ENCODE peak calls at places on chromosomes 4 and X, in four cellular contexts. L is HepG2, T is K562, R is GM12878. P is an unnamed sample.

GRCh38 chrX:43679778-43680177 is 23.7 kb downstream of the MAOA start:
- DNase-seq in L (no peak), T (no peak), R (no peak), P (no peak)

GRCh38 chr4:125741825-125742452 is 427.2 kb downstream of the FAT4 start:
- DNase-seq in L (peak; percentile 1), T (peak; percentile 11), R (no peak), P (peak; percentile 21)

GRCh38 chr4:186722856-186723206 is 825 bp downstream of the FAT1 start:
- DNase-seq in L (no peak), T (no peak), R (no peak), P (no peak)

GRCh38 chr4:10075953-10076391 is 40.6 kb downstream of the WDR1 start:
- DNase-seq in L (no peak), T (peak; percentile 19), R (no peak), P (no peak)

GRCh38 chr4:70713453-70714026 is 8.2 kb upstream of the RUFY3 start:
- DNase-seq in L (no peak), T (no peak), R (peak; percentile 47), P (no peak)

GRCh38 chrX:19990225-19990518 is 689 bp downstream of the BCLAF3 start:
- DNase-seq in L (no peak), T (no peak), R (no peak), P (no peak)

GRCh38 chr4:55396305-55397023 is 707 bp downstream of the TMEM165 start:
- DNase-seq in L (peak; percentile 31), T (peak; percentile 56), R (no peak), P (peak; percentile 47)

GRCh38 chrX:136166221-136166855 is 19.0 kb downstream of the FHL1 start:
- DNase-seq in L (no peak), T (no peak), R (no peak), P (peak; percentile 23)

GRCh38 chr4:182369211-182369610 is 126.0 kb downstream of the TENM3 start:
- DNase-seq in L (no peak), T (no peak), R (no peak), P (no peak)

GRCh38 chr4:77699731-77700210 is 94.2 kb downstream of the CXCL13 start:
- DNase-seq in L (peak; percentile 74), T (no peak), R (no peak), P (peak; percentile 21)

GRCh38 chr4:5378002-5378401 is 326.7 kb downstream of the STK32B start:
- DNase-seq in L (peak; percentile 34), T (peak; percentile 49), R (no peak), P (peak; percentile 19)

GRCh38 chrX:150074175-150074574 is 135.9 kb upstream of the EOLA2 start:
- DNase-seq in L (no peak), T (no peak), R (no peak), P (no peak)

GRCh38 chr4:92090887-92091286 is 212.9 kb upstream of the GRID2 start:
- DNase-seq in L (no peak), T (no peak), R (no peak), P (no peak)

GRCh38 chrX:12548746-12549145 is 242.5 kb upstream of the PRPS2 start:
- DNase-seq in L (no peak), T (no peak), R (no peak), P (peak; percentile 17)

GRCh38 chr4:85565761-85566480 is 91.0 kb downstream of the ARHGAP24 start:
- DNase-seq in L (no peak), T (no peak), R (peak; percentile 32), P (no peak)

GRCh38 chr4:96295143-96295763 is 455.4 kb downstream of the PDHA2 start:
- DNase-seq in L (no peak), T (no peak), R (no peak), P (no peak)

GRCh38 chr4:5921074-5921473 is 28.2 kb upstream of the CRMP1 start:
- DNase-seq in L (no peak), T (no peak), R (no peak), P (no peak)

GRCh38 chr4:53441564-53441963 is 64.1 kb downstream of the FIP1L1 start:
- DNase-seq in L (no peak), T (no peak), R (no peak), P (no peak)

GRCh38 chrX:136630881-136631280 is 17.1 kb upstream of the CD40LG start:
- DNase-seq in L (no peak), T (no peak), R (no peak), P (no peak)

GRCh38 chrX:153381684-153382532 is 19.2 kb downstream of the PNMA6E start:
- DNase-seq in L (peak; percentile 59), T (peak; percentile 63), R (no peak), P (peak; percentile 49)

DNA sequence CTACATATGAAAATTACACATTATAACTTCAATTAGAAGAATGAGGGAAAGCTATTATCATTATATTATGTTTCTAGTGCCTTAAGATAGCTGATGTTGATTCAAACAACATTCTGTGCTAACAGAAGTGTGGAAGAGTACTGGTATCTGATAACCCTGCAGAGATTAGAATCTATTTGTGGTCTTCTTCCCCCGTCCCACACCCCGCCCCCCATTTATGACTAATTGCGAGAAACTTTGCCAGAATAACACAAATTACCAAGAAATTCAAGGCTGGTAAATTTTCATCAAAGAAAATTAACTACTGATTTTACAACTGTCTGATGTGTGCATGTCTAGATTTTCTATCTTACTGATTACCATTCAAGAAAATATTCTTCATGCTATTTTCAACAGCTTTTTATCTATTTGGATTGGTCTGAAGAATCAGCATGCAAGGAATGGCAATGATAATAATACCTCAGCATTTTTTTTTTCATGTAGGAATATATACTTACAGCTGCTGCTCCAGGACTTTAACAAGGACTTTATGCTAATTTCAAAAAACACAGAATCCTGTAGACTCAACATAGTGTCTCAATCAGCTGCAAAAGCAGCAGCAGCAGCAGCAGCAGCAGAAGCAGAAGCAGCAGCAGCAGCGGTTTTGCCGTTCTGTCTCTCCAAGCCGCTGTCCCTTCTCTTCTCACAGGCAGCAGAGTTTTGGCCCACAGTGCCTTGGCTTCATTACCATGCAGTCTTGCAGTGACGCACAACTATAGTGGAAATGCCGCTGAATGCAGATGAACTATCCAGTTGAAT is 126.7 kb downstream of the FRYL start:
- DNase-seq in L (no peak), T (no peak), R (no peak), P (peak; percentile 9)
- TF ChIP-seq SP1 in L (no peak), T (no peak), R (no peak), P (no peak)

DNA sequence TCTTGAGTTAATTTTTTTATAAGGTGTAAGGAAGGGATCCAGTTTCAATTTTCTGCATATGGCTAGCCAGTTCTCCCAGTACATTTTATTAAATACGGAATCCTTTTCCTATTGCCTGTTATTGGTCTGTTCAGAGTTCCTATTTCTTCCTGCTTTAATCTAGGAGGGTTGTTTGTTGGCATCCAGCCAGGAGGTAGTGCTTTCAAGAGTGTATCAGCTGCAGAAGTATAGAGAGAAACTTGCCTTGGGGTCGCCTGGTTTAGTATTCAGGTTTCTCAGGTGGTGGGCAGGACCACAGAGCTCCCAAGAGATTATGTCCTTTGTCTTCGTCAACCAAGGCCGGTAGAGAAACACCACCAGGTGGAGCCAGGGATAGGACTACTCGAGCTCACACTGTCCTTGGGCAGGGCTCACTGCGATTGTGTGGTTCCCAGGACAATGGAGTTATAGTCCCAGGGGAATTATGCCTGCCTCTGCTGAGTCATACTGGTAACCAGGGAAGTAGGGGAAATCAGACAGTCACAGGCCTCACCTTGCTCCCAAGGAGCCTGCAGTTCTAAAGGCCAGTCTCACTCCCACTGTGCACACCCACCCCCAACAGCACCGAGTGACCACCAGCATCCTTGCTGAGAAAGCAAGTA is 168.1 kb downstream of the VSIG4 start:
- DNase-seq in L (peak; percentile 41), T (peak; percentile 29), R (peak; percentile 50), P (no peak)
- TF ChIP-seq TARDBP in L (no peak), T (no peak), R (no peak), P (no peak)

DNA sequence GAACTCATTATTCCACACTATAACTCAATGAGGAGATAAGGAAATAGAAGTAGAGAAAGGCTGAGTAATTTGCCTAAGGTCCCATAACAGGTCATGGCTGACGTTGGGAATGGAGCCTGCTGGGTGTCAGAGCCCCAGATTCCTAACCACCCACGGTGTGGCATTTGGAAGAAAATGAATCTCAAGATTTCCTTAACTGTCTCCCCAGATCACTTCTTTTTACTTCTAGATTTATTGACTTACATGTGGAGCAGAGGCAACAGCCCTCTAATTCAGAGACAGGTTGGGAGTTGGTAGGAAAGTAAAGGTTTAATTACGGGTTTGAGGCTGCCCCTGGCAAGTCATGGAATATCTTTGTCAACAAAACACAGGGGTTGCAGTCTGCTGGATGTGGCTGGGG is 134.0 kb downstream of the ARHGAP10 start:
- DNase-seq in L (no peak), T (no peak), R (no peak), P (no peak)
- TF ChIP-seq SP1 in L (no peak), T (no peak), R (no peak), P (no peak)

DNA sequence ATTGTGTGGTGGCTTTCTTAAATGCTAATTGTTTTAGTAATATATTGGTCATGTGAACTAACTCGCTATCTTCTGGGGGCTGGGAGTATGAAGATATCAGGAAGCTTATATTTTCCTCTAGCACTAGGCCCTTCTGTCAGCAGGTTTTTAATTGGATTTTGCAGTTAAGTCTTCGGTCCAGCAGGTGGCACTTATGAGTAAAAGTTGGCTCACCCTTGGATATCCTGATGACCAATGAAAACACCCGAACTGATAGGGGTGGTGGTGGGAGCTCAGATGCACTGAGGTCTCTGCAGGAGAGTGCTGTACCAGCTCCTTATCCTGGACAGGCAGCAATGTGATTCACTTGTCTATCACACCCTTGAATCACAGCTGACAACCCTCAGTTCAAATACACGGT is 1365.8 kb upstream of the DIAPH2 start:
- DNase-seq in L (peak; percentile 4), T (peak; percentile 5), R (no peak), P (peak; percentile 38)
- TF ChIP-seq TARDBP in L (no peak), T (no peak), R (no peak), P (no peak)

GRCh38 chr4:180789929-180790328 is 1453.3 kb upstream of the TENM3 start:
- DNase-seq in L (no peak), T (no peak), R (no peak), P (no peak)

GRCh38 chr4:180798016-180798574 is 1445.1 kb upstream of the TENM3 start:
- DNase-seq in L (no peak), T (no peak), R (no peak), P (no peak)

GRCh38 chr4:180799798-180800197 is 1443.4 kb upstream of the TENM3 start:
- DNase-seq in L (no peak), T (no peak), R (no peak), P (no peak)

GRCh38 chr4:180790471-180790870 is 1452.7 kb upstream of the TENM3 start:
- DNase-seq in L (no peak), T (no peak), R (no peak), P (no peak)

GRCh38 chr4:180794352-180794751 is 1448.8 kb upstream of the TENM3 start:
- DNase-seq in L (no peak), T (no peak), R (no peak), P (no peak)
- TF ChIP-seq SP1 in L (no peak), T (no peak), R (no peak), P (no peak)

GRCh38 chr4:105845559-105845958 is 49.7 kb upstream of the NPNT start:
- DNase-seq in L (no peak), T (no peak), R (no peak), P (no peak)

GRCh38 chr4:105838082-105838481 is 57.2 kb upstream of the NPNT start:
- DNase-seq in L (peak; percentile 3), T (no peak), R (no peak), P (no peak)

GRCh38 chr4:105840426-105841174 is 54.7 kb upstream of the NPNT start:
- DNase-seq in L (no peak), T (no peak), R (no peak), P (no peak)

DNA sequence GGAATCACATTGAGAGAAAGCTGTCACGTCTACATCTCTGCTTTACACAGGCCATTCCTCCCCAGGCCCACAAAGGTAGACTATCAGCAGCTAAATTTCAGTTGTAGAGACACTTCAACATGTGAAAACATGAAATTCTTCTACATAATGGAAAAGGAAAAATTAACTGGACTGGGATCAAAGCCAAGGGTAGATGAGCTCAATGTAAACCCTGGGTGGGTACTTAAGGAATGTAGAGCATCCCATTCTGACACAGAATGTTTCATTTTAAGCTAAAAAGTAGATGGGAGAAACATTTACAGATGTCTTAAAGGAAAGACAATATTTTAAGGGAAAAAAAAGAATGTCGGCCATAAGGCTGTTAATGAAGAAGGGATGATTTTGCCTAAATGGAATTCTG is 51.3 kb upstream of the NPNT start:
- DNase-seq in L (no peak), T (no peak), R (no peak), P (no peak)
- TF ChIP-seq TARDBP in L (no peak), T (no peak), R (no peak), P (no peak)

P was measured in HEK293T.